ENCODE peak calls at places on chromosomes 3 and 15, in eight cellular contexts. I, J, T, O, H, Q, N and A are unnamed samples.

GRCh38 chr3:74426571-74426970 is 187.9 kb downstream of the CNTN3 start:
- DNase-seq in I (peak), J (no peak), T (no peak), O (peak), H (peak), Q (no peak), N (no peak), A (no peak)

GRCh38 chr3:193829781-193830180 is 236.8 kb downstream of the OPA1 start:
- DNase-seq in I (peak), J (no peak), T (no peak), O (no peak), H (no peak), Q (no peak), N (peak), A (no peak)

GRCh38 chr3:134896696-134897095 is 101.6 kb downstream of the EPHB1 start:
- DNase-seq in I (no peak), J (no peak), T (no peak), O (no peak), H (no peak), Q (no peak), N (no peak), A (no peak)

GRCh38 chr3:132507657-132508056 is 89.4 kb upstream of the ACKR4 start:
- DNase-seq in I (no peak), J (no peak), T (no peak), O (no peak), H (no peak), Q (no peak), N (no peak), A (no peak)

GRCh38 chr15:68994149-68994548 is 20.3 kb upstream of the NOX5 start:
- DNase-seq in I (peak), J (no peak), T (no peak), O (peak), H (peak), Q (no peak), N (peak), A (no peak)

GRCh38 chr15:68712886-68713285 is 107.8 kb downstream of the ANP32A start:
- DNase-seq in I (no peak), J (no peak), T (no peak), O (no peak), H (no peak), Q (no peak), N (no peak), A (no peak)

GRCh38 chr15:59611277-59612260 is at the start of gene GCNT3:
- DNase-seq in I (peak), J (no peak), T (peak), O (no peak), H (peak), Q (no peak), N (peak), A (no peak)

GRCh38 chr3:5798809-5799208 is 611.3 kb downstream of the EDEM1 start:
- DNase-seq in I (no peak), J (no peak), T (no peak), O (no peak), H (no peak), Q (no peak), N (peak), A (no peak)

GRCh38 chr3:73422556-73422955 is 202.2 kb downstream of the PDZRN3 start:
- DNase-seq in I (no peak), J (no peak), T (no peak), O (no peak), H (peak), Q (no peak), N (no peak), A (no peak)

GRCh38 chr3:159763466-159764210 is 225.0 kb upstream of the IL12A start:
- DNase-seq in I (peak), J (peak), T (peak), O (peak), H (peak), Q (peak), N (peak), A (peak)

GRCh38 chr3:137410028-137410427 is 354.1 kb upstream of the SOX14 start:
- DNase-seq in I (no peak), J (no peak), T (no peak), O (no peak), H (no peak), Q (no peak), N (no peak), A (no peak)

GRCh38 chr15:40246496-40247275 is 7.8 kb downstream of the PAK6 start:
- DNase-seq in I (no peak), J (no peak), T (no peak), O (no peak), H (no peak), Q (peak), N (no peak), A (no peak)

GRCh38 chr3:24432989-24433388 is 61.7 kb downstream of the THRB start:
- DNase-seq in I (no peak), J (no peak), T (no peak), O (no peak), H (no peak), Q (no peak), N (no peak), A (no peak)

GRCh38 chr15:101168898-101169297 is 83.0 kb downstream of the CHSY1 start:
- DNase-seq in I (no peak), J (no peak), T (no peak), O (no peak), H (no peak), Q (no peak), N (no peak), A (no peak)

GRCh38 chr3:63914312-63914711 is 2.1 kb upstream of the SCAANT1 start:
- DNase-seq in I (no peak), J (no peak), T (no peak), O (no peak), H (peak), Q (no peak), N (no peak), A (no peak)

GRCh38 chr15:74036271-74037170 is 42.0 kb downstream of the PML start:
- DNase-seq in I (peak), J (peak), T (peak), O (no peak), H (peak), Q (peak), N (peak), A (peak)

GRCh38 chr3:112778298-112779008 is 68.2 kb downstream of the CD200R1L start:
- DNase-seq in I (peak), J (peak), T (no peak), O (no peak), H (peak), Q (no peak), N (peak), A (no peak)

GRCh38 chr3:11118181-11118682 is 36.1 kb upstream of the HRH1 start:
- DNase-seq in I (peak), J (no peak), T (no peak), O (no peak), H (peak), Q (no peak), N (peak), A (no peak)

GRCh38 chr3:198071602-198072285 is 111.7 kb downstream of the LMLN start:
- DNase-seq in I (peak), J (peak), T (peak), O (peak), H (peak), Q (no peak), N (peak), A (no peak)

GRCh38 chr3:139534444-139534812 is 5.1 kb downstream of the RBP1 start:
- DNase-seq in I (peak), J (peak), T (no peak), O (peak), H (peak), Q (no peak), N (peak), A (peak)

GRCh38 chr3:46930945-46931403 is 45.6 kb downstream of the CCDC12 start:
- DNase-seq in I (no peak), J (no peak), T (no peak), O (no peak), H (no peak), Q (no peak), N (no peak), A (no peak)

GRCh38 chr15:83030021-83030420 is 18.6 kb upstream of the C15orf40 start:
- DNase-seq in I (no peak), J (no peak), T (no peak), O (no peak), H (no peak), Q (no peak), N (peak), A (no peak)

GRCh38 chr3:26015752-26016151 is 225.9 kb downstream of the OXSM start:
- DNase-seq in I (no peak), J (no peak), T (no peak), O (no peak), H (no peak), Q (no peak), N (no peak), A (no peak)
- TF ChIP-seq CTCF in I (no peak), J (no peak), T (no peak), O (no peak), H (no peak), Q (no peak), N (no peak), A (no peak)

GRCh38 chr3:32484437-32484836 is 18.2 kb downstream of the CMTM6 start:
- DNase-seq in I (no peak), J (no peak), T (no peak), O (no peak), H (no peak), Q (no peak), N (no peak), A (no peak)
- H3K4me3 ChIP-seq in I (no peak), J (no peak), T (no peak), O (no peak), H (no peak), Q (no peak), N (no peak), A (no peak)

GRCh38 chr15:99384992-99385669 is 133.8 kb downstream of the LRRC28 start:
- DNase-seq in I (no peak), J (no peak), T (no peak), O (no peak), H (peak), Q (no peak), N (no peak), A (no peak)
- TF ChIP-seq CTCF in I (peak), J (no peak), T (no peak), O (no peak), H (peak), Q (peak), N (no peak), A (peak)

DNA sequence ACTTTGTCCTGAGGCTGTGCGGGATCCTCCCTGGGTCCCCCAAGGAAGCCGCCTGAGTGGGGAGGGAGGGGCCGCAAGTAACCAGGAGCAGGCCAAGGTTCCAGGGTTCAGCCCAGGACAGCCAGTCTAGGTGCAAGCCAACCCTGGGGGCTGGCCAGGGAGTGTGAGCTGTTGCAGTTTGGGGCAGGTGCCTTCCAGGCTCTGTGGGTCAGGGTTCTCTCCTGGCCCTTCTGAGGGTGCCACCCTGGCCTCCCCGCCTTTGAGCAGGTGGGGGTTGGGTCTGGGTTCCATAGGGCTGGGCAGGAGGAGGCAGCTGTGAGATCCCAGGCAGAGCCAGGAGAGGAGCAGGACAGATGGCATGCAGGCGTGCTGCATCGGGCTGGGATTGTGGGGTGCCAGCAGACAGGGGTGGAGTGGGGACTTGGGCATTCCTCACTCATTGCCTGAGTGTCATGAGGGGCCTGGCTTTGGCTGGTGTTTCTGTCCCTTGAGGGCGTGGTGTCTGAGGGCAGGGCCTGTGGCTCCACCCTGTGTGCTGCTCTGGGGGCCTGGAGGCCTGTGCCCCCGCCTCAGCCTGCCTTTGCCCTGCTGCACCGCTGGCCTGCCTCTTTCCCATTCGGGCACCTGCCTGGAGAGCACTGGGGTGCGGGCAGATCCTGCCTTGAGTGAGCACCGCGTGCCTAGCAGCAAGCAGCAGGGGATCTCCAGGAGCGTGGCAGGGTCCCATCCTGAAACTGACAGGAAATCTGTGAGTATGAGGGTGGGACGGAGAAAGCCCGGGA is 18.4 kb downstream of the KLF13 start:
- DNase-seq in I (no peak), J (no peak), T (no peak), O (no peak), H (no peak), Q (peak), N (no peak), A (no peak)
- H3K4me3 ChIP-seq in I (no peak), J (no peak), T (no peak), O (no peak), H (no peak), Q (peak), N (no peak), A (no peak)

GRCh38 chr3:172973799-172974198 is 167.2 kb downstream of the SPATA16 start:
- DNase-seq in I (no peak), J (no peak), T (no peak), O (no peak), H (no peak), Q (no peak), N (no peak), A (no peak)
- TF ChIP-seq CTCF in I (no peak), J (no peak), T (no peak), O (no peak), H (no peak), Q (no peak), N (no peak), A (no peak)

DNA sequence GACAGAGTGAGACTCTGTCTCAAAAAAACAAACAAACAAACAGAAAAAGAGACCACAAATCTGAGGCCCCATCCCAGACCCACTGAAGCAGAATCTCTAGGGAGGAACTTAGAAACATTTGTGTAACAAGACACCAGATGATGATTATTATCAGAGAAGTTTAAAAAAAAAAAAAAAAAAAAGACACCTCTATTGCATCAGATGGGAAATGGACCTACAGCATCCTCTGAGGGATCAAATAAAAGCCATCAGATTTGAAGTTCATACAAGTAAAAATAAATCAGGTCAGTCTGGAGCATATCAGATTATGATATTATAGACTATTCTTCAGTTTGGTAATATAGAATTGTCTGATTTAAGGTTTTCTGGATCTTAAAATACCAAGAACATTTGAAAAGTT is 21.9 kb upstream of the LIPC start:
- DNase-seq in I (no peak), J (no peak), T (no peak), O (no peak), H (no peak), Q (no peak), N (no peak), A (no peak)
- H3K4me3 ChIP-seq in I (peak), J (no peak), T (no peak), O (no peak), H (no peak), Q (peak), N (no peak), A (no peak)

DNA sequence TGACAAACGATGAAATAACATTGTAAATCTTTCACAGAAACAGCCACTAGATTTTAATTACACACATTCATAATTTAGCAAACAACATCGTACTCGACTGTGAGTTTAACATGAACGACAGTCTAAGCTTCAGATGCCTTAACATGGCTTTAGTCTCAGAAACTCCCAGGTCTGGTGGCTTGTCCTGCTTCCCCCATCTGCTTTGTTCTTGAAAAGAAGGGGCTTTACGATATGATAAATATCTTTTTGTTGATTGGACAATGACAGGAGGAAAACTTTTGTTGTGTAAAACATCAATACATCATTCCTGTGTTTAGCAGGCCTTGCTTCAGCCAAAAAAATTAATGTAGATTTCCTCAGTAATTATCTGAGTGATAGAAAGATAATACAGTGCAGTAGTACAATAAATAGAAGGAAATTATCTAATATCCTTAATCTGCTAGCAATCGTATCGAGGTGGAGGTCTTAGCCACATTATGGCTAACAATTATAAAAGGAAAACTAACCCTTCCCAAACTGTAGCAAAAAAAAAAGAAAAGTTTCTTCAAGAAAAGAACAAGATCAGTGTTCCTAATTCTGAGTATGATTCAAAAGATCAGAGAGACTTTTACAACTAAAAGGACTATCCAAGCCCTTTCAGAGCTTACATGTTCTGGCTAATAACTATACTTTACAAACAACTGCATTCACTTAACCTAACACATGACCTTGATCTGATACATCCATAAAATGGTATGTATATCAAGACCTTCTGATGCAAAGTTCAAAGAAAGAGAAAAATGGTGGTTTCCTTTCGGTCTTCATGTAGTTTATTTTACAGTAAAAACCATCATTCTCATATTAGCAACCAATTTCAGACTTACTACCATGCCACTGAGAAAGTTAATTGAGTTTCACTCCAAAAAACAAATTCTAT is 535.7 kb downstream of the FOXP1 start:
- DNase-seq in I (no peak), J (no peak), T (no peak), O (no peak), H (no peak), Q (no peak), N (no peak), A (no peak)
- TF ChIP-seq CTCF in I (no peak), J (no peak), T (no peak), O (no peak), H (no peak), Q (no peak), N (no peak), A (no peak)

GRCh38 chr3:111541911-111542483 is at the start of gene CD96:
- DNase-seq in I (no peak), J (no peak), T (no peak), O (no peak), H (no peak), Q (no peak), N (peak), A (no peak)

GRCh38 chr3:111548756-111549155 is 6.8 kb downstream of the CD96 start:
- DNase-seq in I (no peak), J (no peak), T (no peak), O (no peak), H (no peak), Q (no peak), N (no peak), A (no peak)

GRCh38 chr3:111545349-111545748 is 3.4 kb downstream of the CD96 start:
- DNase-seq in I (no peak), J (no peak), T (no peak), O (no peak), H (no peak), Q (no peak), N (no peak), A (no peak)

GRCh38 chr3:111548060-111548459 is 6.1 kb downstream of the CD96 start:
- DNase-seq in I (no peak), J (no peak), T (no peak), O (no peak), H (no peak), Q (no peak), N (no peak), A (no peak)

DNA sequence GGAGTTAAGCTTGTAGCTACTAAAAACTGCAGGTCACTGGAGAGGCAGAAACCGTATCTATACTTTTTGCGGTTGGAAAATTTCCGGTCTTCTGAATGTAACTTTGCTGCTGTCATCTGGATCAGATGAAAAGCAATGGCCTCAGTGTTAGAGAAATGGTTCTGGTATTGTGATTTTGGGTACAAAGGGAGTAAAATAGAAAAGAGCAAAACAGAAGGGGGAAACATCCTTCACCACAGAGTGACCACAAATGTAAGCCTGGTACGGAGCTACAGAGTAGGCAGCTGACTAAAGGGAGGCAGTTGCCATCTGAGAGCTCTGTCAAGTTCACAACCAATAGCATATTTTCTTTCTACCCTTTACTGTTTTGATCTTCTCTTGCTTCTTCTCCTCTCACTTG is 5.6 kb downstream of the CD96 start:
- DNase-seq in I (no peak), J (no peak), T (no peak), O (no peak), H (no peak), Q (no peak), N (no peak), A (no peak)
- H3K4me3 ChIP-seq in I (no peak), J (no peak), T (no peak), O (no peak), H (no peak), Q (no peak), N (no peak), A (no peak)

GRCh38 chr3:16059700-16060357 is 114.7 kb upstream of the GALNT15 start:
- DNase-seq in I (no peak), J (no peak), T (no peak), O (no peak), H (no peak), Q (no peak), N (no peak), A (no peak)

GRCh38 chr3:16061491-16061890 is 113.0 kb upstream of the GALNT15 start:
- DNase-seq in I (peak), J (no peak), T (no peak), O (no peak), H (no peak), Q (no peak), N (no peak), A (no peak)

GRCh38 chr3:16059081-16059537 is 115.4 kb upstream of the GALNT15 start:
- DNase-seq in I (no peak), J (no peak), T (no peak), O (no peak), H (peak), Q (no peak), N (peak), A (no peak)

GRCh38 chr3:16060945-16061344 is 113.5 kb upstream of the GALNT15 start:
- DNase-seq in I (peak), J (peak), T (peak), O (peak), H (peak), Q (no peak), N (peak), A (no peak)

DNA sequence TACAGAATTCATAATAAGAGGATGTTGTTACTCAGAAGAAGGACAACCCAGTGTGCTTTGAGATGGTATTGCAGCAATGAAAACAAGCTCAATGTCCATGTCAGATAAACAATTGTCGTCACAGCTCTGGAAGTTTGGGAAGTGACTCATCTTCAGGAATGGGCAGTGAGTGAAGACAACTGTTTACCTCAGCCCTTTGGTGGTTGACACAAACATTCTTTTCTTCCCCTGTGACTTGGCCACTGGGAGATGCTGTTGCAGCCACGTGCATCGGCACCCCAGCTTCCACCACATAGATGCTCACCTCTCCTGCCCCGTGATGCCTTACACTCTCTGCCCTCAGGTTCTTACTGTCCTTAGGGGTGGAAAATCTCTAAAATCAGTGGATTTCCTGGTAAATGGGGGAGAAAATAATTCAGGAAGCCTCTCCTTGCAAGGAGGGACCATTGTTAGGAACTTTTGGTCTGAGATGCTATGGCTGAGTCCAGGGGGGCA is 114.1 kb upstream of the GALNT15 start:
- DNase-seq in I (peak), J (peak), T (peak), O (peak), H (peak), Q (no peak), N (peak), A (no peak)
- TF ChIP-seq CTCF in I (peak), J (peak), T (peak), O (peak), H (no peak), Q (no peak), N (peak), A (no peak)

GRCh38 chr3:125148016-125148812 is 64.3 kb downstream of the SLC12A8 start:
- DNase-seq in I (no peak), J (no peak), T (no peak), O (no peak), H (peak), Q (no peak), N (no peak), A (no peak)
- H3K4me3 ChIP-seq in I (no peak), J (no peak), T (no peak), O (no peak), H (no peak), Q (no peak), N (no peak), A (no peak)